ENCODE peak calls at places on chromosomes 12 and 14, in five cellular contexts. One of them, this sample, is unnamed.

GRCh38 chr12:3137268-3137761 is 60.1 kb downstream of the TSPAN9 start:
- DNase-seq in lower lobe of right lung: no peak
- DNase-seq in astrocyte of the spinal cord: peak
- DNase-seq in A549: peak
- DNase-seq in PC-3: no peak
- DNase-seq in this sample: peak

GRCh38 chr12:85016423-85016822 is 19.7 kb downstream of the TSPAN19 start:
- DNase-seq in A549: peak
- DNase-seq in PC-3: peak
- DNase-seq in astrocyte of the spinal cord: peak
- DNase-seq in lower lobe of right lung: no peak
- DNase-seq in this sample: peak

GRCh38 chr12:45050751-45051489 is at the start of gene DBX2:
- DNase-seq in PC-3: no peak
- DNase-seq in astrocyte of the spinal cord: peak
- DNase-seq in A549: no peak
- DNase-seq in lower lobe of right lung: peak
- DNase-seq in this sample: no peak

GRCh38 chr14:102020058-102020971 is 55.9 kb downstream of the DYNC1H1 start:
- DNase-seq in astrocyte of the spinal cord: peak
- DNase-seq in A549: no peak
- DNase-seq in lower lobe of right lung: no peak
- DNase-seq in PC-3: peak
- DNase-seq in this sample: peak

GRCh38 chr12:71973687-71974086 is 35.0 kb downstream of the TPH2 start:
- DNase-seq in PC-3: no peak
- DNase-seq in A549: no peak
- DNase-seq in astrocyte of the spinal cord: no peak
- DNase-seq in lower lobe of right lung: no peak
- DNase-seq in this sample: no peak

GRCh38 chr14:80996049-80996901 is 40.9 kb downstream of the TSHR start:
- DNase-seq in lower lobe of right lung: no peak
- DNase-seq in A549: peak
- DNase-seq in PC-3: peak
- DNase-seq in astrocyte of the spinal cord: peak
- DNase-seq in this sample: peak

GRCh38 chr12:48536602-48537001 is 11.2 kb downstream of the OR8S1 start:
- DNase-seq in lower lobe of right lung: no peak
- DNase-seq in PC-3: no peak
- DNase-seq in A549: no peak
- DNase-seq in astrocyte of the spinal cord: no peak
- DNase-seq in this sample: no peak

GRCh38 chr12:117098361-117099217 is 627 bp downstream of the TESC start:
- DNase-seq in lower lobe of right lung: peak
- DNase-seq in astrocyte of the spinal cord: no peak
- DNase-seq in PC-3: no peak
- DNase-seq in A549: peak
- DNase-seq in this sample: no peak

GRCh38 chr14:51092965-51093364 is 1.9 kb downstream of the TRIM9 start:
- DNase-seq in lower lobe of right lung: no peak
- DNase-seq in A549: no peak
- DNase-seq in PC-3: no peak
- DNase-seq in astrocyte of the spinal cord: no peak
- DNase-seq in this sample: no peak

GRCh38 chr14:64569108-64570045 is 19.6 kb downstream of the PPP1R36 start:
- DNase-seq in lower lobe of right lung: no peak
- DNase-seq in A549: peak
- DNase-seq in astrocyte of the spinal cord: peak
- DNase-seq in PC-3: peak
- DNase-seq in this sample: peak

GRCh38 chr14:89351958-89352404 is 65.1 kb downstream of the FOXN3 start:
- DNase-seq in A549: no peak
- DNase-seq in lower lobe of right lung: no peak
- DNase-seq in PC-3: no peak
- DNase-seq in astrocyte of the spinal cord: no peak
- DNase-seq in this sample: peak

GRCh38 chr14:30035361-30035760 is 107.7 kb upstream of the PRKD1 start:
- DNase-seq in astrocyte of the spinal cord: no peak
- DNase-seq in PC-3: no peak
- DNase-seq in A549: no peak
- DNase-seq in lower lobe of right lung: no peak
- DNase-seq in this sample: no peak

GRCh38 chr14:99518441-99519346 is 37.5 kb downstream of the CCNK start:
- DNase-seq in lower lobe of right lung: peak
- DNase-seq in astrocyte of the spinal cord: peak
- DNase-seq in PC-3: peak
- DNase-seq in A549: peak
- DNase-seq in this sample: peak

GRCh38 chr14:20631821-20632389 is 9.6 kb downstream of the OR6S1 start:
- DNase-seq in astrocyte of the spinal cord: peak
- DNase-seq in A549: peak
- DNase-seq in lower lobe of right lung: peak
- DNase-seq in PC-3: peak
- DNase-seq in this sample: peak

GRCh38 chr12:3453947-3454675 is 36.9 kb upstream of the PRMT8 start:
- DNase-seq in PC-3: peak
- DNase-seq in A549: peak
- DNase-seq in lower lobe of right lung: no peak
- DNase-seq in astrocyte of the spinal cord: peak
- DNase-seq in this sample: peak

GRCh38 chr12:57479376-57480115 is at the start of gene ARHGAP9:
- DNase-seq in A549: no peak
- DNase-seq in PC-3: no peak
- DNase-seq in lower lobe of right lung: peak
- DNase-seq in astrocyte of the spinal cord: no peak
- DNase-seq in this sample: no peak

GRCh38 chr14:56199095-56199975 is 81.1 kb downstream of the PELI2 start:
- DNase-seq in A549: peak
- DNase-seq in lower lobe of right lung: no peak
- DNase-seq in astrocyte of the spinal cord: peak
- DNase-seq in PC-3: no peak
- DNase-seq in this sample: peak

GRCh38 chr12:95265765-95266164 is 48.2 kb downstream of the VEZT start:
- DNase-seq in astrocyte of the spinal cord: no peak
- DNase-seq in lower lobe of right lung: no peak
- DNase-seq in PC-3: no peak
- DNase-seq in A549: no peak
- DNase-seq in this sample: no peak

GRCh38 chr14:100586520-100587247 is 533 bp downstream of the BEGAIN start:
- DNase-seq in A549: peak
- DNase-seq in astrocyte of the spinal cord: no peak
- DNase-seq in lower lobe of right lung: peak
- DNase-seq in PC-3: peak
- DNase-seq in this sample: no peak

GRCh38 chr14:87156878-87157277 is 836.1 kb downstream of the GALC start:
- DNase-seq in astrocyte of the spinal cord: no peak
- DNase-seq in lower lobe of right lung: no peak
- DNase-seq in A549: no peak
- DNase-seq in PC-3: no peak
- DNase-seq in this sample: no peak

GRCh38 chr14:50425105-50425504 is 28.4 kb upstream of the CDKL1 start:
- DNase-seq in PC-3: no peak
- DNase-seq in lower lobe of right lung: no peak
- DNase-seq in astrocyte of the spinal cord: no peak
- DNase-seq in A549: no peak
- DNase-seq in this sample: no peak

GRCh38 chr12:43312991-43313505 is 239.0 kb downstream of the ADAMTS20 start:
- DNase-seq in astrocyte of the spinal cord: no peak
- DNase-seq in PC-3: no peak
- DNase-seq in A549: no peak
- DNase-seq in lower lobe of right lung: no peak
- DNase-seq in this sample: no peak

GRCh38 chr12:68352067-68352466 is 19.9 kb upstream of the MDM1 start:
- DNase-seq in PC-3: peak
- DNase-seq in lower lobe of right lung: no peak
- DNase-seq in A549: no peak
- DNase-seq in astrocyte of the spinal cord: no peak
- DNase-seq in this sample: peak

GRCh38 chr14:69547701-69548348 is 26.8 kb downstream of the CCDC177 start:
- DNase-seq in A549: no peak
- DNase-seq in astrocyte of the spinal cord: peak
- DNase-seq in PC-3: no peak
- DNase-seq in lower lobe of right lung: no peak
- DNase-seq in this sample: no peak

GRCh38 chr12:100163416-100164152 is 20.9 kb upstream of the BLTP3B start:
- DNase-seq in PC-3: peak
- DNase-seq in lower lobe of right lung: peak
- DNase-seq in astrocyte of the spinal cord: peak
- DNase-seq in A549: peak
- DNase-seq in this sample: peak

GRCh38 chr14:102917469-102918211 is 4.8 kb upstream of the AMN start:
- DNase-seq in A549: peak
- DNase-seq in PC-3: peak
- DNase-seq in lower lobe of right lung: peak
- DNase-seq in astrocyte of the spinal cord: peak
- DNase-seq in this sample: peak

GRCh38 chr14:81582420-81582819 is 48.8 kb upstream of the SEL1L start:
- DNase-seq in astrocyte of the spinal cord: no peak
- DNase-seq in A549: no peak
- DNase-seq in lower lobe of right lung: no peak
- DNase-seq in PC-3: no peak
- DNase-seq in this sample: no peak

GRCh38 chr14:55077691-55078151 is 26.3 kb downstream of the MAPK1IP1L start:
- DNase-seq in A549: no peak
- DNase-seq in astrocyte of the spinal cord: no peak
- DNase-seq in PC-3: no peak
- DNase-seq in lower lobe of right lung: peak
- DNase-seq in this sample: peak

GRCh38 chr12:29962276-29963035 is 178.7 kb upstream of the TMTC1 start:
- DNase-seq in lower lobe of right lung: no peak
- DNase-seq in A549: no peak
- DNase-seq in PC-3: no peak
- DNase-seq in astrocyte of the spinal cord: no peak
- DNase-seq in this sample: no peak

GRCh38 chr12:130761537-130762318 is 45.6 kb upstream of the RIMBP2 start:
- DNase-seq in PC-3: peak
- DNase-seq in lower lobe of right lung: no peak
- DNase-seq in A549: peak
- DNase-seq in astrocyte of the spinal cord: peak
- DNase-seq in this sample: peak

GRCh38 chr12:116076399-116076798 is 201.1 kb downstream of the MED13L start:
- DNase-seq in astrocyte of the spinal cord: no peak
- DNase-seq in lower lobe of right lung: no peak
- DNase-seq in PC-3: no peak
- DNase-seq in A549: no peak
- DNase-seq in this sample: peak

GRCh38 chr14:61281186-61281676 is at the start of gene TMEM30B:
- DNase-seq in lower lobe of right lung: peak
- DNase-seq in A549: no peak
- DNase-seq in astrocyte of the spinal cord: no peak
- DNase-seq in PC-3: peak
- DNase-seq in this sample: no peak

GRCh38 chr12:77751939-77752338 is 78.8 kb upstream of the NAV3 start:
- DNase-seq in PC-3: peak
- DNase-seq in lower lobe of right lung: no peak
- DNase-seq in A549: no peak
- DNase-seq in astrocyte of the spinal cord: peak
- DNase-seq in this sample: peak

GRCh38 chr12:1593232-1594044 is 943 bp downstream of the FBXL14 start:
- DNase-seq in lower lobe of right lung: peak
- DNase-seq in PC-3: peak
- DNase-seq in astrocyte of the spinal cord: peak
- DNase-seq in A549: no peak
- DNase-seq in this sample: no peak

GRCh38 chr14:101049511-101049910 is 146.0 kb upstream of the RTL1 start:
- DNase-seq in astrocyte of the spinal cord: no peak
- DNase-seq in A549: no peak
- DNase-seq in lower lobe of right lung: no peak
- DNase-seq in PC-3: no peak
- DNase-seq in this sample: no peak

GRCh38 chr14:80587096-80587724 is 354.3 kb downstream of the CEP128 start:
- DNase-seq in astrocyte of the spinal cord: peak
- DNase-seq in A549: no peak
- DNase-seq in lower lobe of right lung: no peak
- DNase-seq in PC-3: peak
- DNase-seq in this sample: peak

DNA sequence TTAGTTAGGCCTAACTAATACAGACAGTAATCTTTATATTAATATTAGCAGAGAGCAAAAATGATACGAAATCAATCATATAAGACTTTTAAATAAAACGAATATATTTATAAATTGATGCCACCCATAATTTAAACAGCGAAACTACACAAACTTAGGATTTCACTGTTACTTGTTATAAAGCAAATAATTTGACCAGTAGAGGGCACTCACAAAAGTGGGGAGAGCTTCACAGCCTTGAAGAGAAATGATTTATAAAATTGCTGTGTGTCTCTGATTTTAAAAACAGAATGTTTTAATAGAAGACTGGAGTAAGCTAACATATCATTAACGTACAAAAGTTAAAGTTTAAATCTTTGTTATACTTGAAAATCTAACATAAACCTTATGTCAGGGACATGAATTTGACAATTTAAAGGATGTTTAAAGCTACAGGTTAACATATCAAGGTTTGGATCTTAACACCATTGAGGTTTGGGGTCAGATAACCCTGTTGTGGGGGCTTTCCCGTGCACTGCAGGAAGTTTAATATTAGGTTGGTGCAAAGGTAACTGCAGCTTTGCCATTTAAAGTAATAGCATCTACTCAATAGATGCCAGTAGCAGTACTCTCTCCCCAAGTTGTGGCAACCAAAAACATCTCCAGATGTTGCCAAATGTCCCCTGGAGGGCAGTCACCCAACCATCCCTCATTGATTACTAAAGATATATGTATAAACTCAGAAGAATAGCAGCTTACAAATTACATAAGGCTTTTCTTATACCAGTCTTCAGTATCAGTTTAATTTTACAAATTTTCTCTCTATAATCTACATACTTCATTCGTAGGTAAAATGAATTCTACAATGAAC is 9.3 kb downstream of the KRAS start:
- DNase-seq in lower lobe of right lung: no peak
- DNase-seq in A549: no peak
- DNase-seq in astrocyte of the spinal cord: peak
- DNase-seq in PC-3: peak
- DNase-seq in this sample: peak
- TF ChIP-seq CTCF in lower lobe of right lung: peak
- TF ChIP-seq CTCF in A549: peak
- TF ChIP-seq CTCF in astrocyte of the spinal cord: peak
- TF ChIP-seq CTCF in PC-3: peak
- TF ChIP-seq CTCF in this sample: peak

GRCh38 chr14:105315211-105315721 is 718 bp downstream of the PACS2 start:
- DNase-seq in A549: peak
- DNase-seq in PC-3: peak
- DNase-seq in astrocyte of the spinal cord: no peak
- DNase-seq in lower lobe of right lung: peak
- DNase-seq in this sample: peak
- TF ChIP-seq CTCF in A549: no peak
- TF ChIP-seq CTCF in PC-3: no peak
- TF ChIP-seq CTCF in astrocyte of the spinal cord: no peak
- TF ChIP-seq CTCF in lower lobe of right lung: no peak
- TF ChIP-seq CTCF in this sample: no peak

GRCh38 chr14:93903342-93904184 is 23.6 kb upstream of the FAM181A start:
- DNase-seq in PC-3: peak
- DNase-seq in lower lobe of right lung: no peak
- DNase-seq in A549: peak
- DNase-seq in astrocyte of the spinal cord: no peak
- DNase-seq in this sample: no peak
- TF ChIP-seq CTCF in PC-3: peak
- TF ChIP-seq CTCF in lower lobe of right lung: peak
- TF ChIP-seq CTCF in A549: peak
- TF ChIP-seq CTCF in astrocyte of the spinal cord: peak
- TF ChIP-seq CTCF in this sample: peak

GRCh38 chr12:91846466-91847055 is 299.1 kb downstream of the BTG1 start:
- DNase-seq in astrocyte of the spinal cord: no peak
- DNase-seq in lower lobe of right lung: no peak
- DNase-seq in A549: no peak
- DNase-seq in PC-3: no peak
- DNase-seq in this sample: no peak
- TF ChIP-seq CTCF in astrocyte of the spinal cord: no peak
- TF ChIP-seq CTCF in lower lobe of right lung: no peak
- TF ChIP-seq CTCF in A549: no peak
- TF ChIP-seq CTCF in PC-3: no peak
- TF ChIP-seq CTCF in this sample: no peak

This sample was measured in fibroblast of villous mesenchyme.